ENCODE peak calls at places on chromosomes 11 and 22, in eight cellular contexts. G, A, I, H, E, B, P and C are unnamed samples.

GRCh38 chr11:88042238-88043032 is 132.8 kb downstream of the RAB38 start:
- DNase-seq in H (no peak), A (no peak), B (no peak), I (no peak), G (no peak), P (no peak), E (no peak), C (no peak)

GRCh38 chr11:45102810-45103621 is 43.4 kb upstream of the PRDM11 start:
- DNase-seq in I (no peak), H (peak), G (peak), P (no peak), A (peak), B (peak), E (peak), C (peak)

GRCh38 chr22:35977136-35977535 is 51.5 kb downstream of the RBFOX2 start:
- DNase-seq in G (no peak), I (no peak), H (no peak), E (no peak), B (no peak), A (no peak), P (no peak), C (no peak)

GRCh38 chr22:48333323-48333763 is 1494.3 kb downstream of the BRD1 start:
- DNase-seq in P (no peak), I (no peak), H (no peak), G (no peak), E (no peak), A (no peak), B (no peak), C (no peak)

GRCh38 chr11:120106354-120106753 is 31.6 kb downstream of the TRIM29 start:
- DNase-seq in P (no peak), G (no peak), E (no peak), B (no peak), A (no peak), H (no peak), I (no peak), C (no peak)

GRCh38 chr11:92266821-92267220 is 42.2 kb downstream of the FAT3 start:
- DNase-seq in A (no peak), P (no peak), B (no peak), G (no peak), I (no peak), H (no peak), E (no peak), C (no peak)

GRCh38 chr11:2651054-2651617 is 48.7 kb downstream of the KCNQ1OT1 start:
- DNase-seq in A (no peak), H (no peak), B (no peak), E (no peak), P (no peak), G (no peak), I (no peak), C (no peak)

GRCh38 chr11:127493330-127493729 is 492.8 kb upstream of the KIRREL3 start:
- DNase-seq in G (no peak), E (peak), H (peak), B (peak), P (no peak), I (no peak), A (no peak), C (no peak)

GRCh38 chr11:61881397-61881796 is 9.9 kb downstream of the FADS3 start:
- DNase-seq in E (no peak), H (peak), G (no peak), P (no peak), A (no peak), I (no peak), B (peak), C (no peak)

GRCh38 chr11:69508974-69509373 is 27.5 kb downstream of the LINC01488 start:
- DNase-seq in H (no peak), P (no peak), A (no peak), G (no peak), E (no peak), B (no peak), I (no peak), C (no peak)

GRCh38 chr22:36775589-36775965 is 342 bp downstream of the IFT27 start:
- DNase-seq in I (peak), B (no peak), A (peak), P (peak), G (no peak), E (no peak), H (peak), C (no peak)

GRCh38 chr11:112453601-112454577 is 193.2 kb upstream of the PLET1 start:
- DNase-seq in P (no peak), G (peak), B (peak), E (peak), I (no peak), A (peak), H (peak), C (no peak)

GRCh38 chr11:70612459-70613141 is 214.3 kb downstream of the CTTN start:
- DNase-seq in B (no peak), I (no peak), H (no peak), P (no peak), E (no peak), A (no peak), G (no peak), C (no peak)